ENCODE peak calls at places on chromosome 1, in ten cellular contexts. One of them, this sample, is unnamed.
A peak's percentile ranks its signal among the peaks of the same experiment; 100 is the strongest.

GRCh38 chr1:227790868-227791267 is 24.6 kb upstream of the PRSS38 start:
- DNase-seq in MCF 10A: no peak
- DNase-seq in GM12891: no peak
- DNase-seq in lung: peak; percentile 20
- DNase-seq in nephron progenitor cell: no peak
- DNase-seq in stimulated activated naive CD4-positive, alpha-beta T cell: no peak
- DNase-seq in putamen: no peak
- DNase-seq in mesothelial cell of epicardium: no peak
- DNase-seq in HCEC 1CT: no peak
- DNase-seq in transverse colon: no peak
- DNase-seq in this sample: no peak

GRCh38 chr1:46302091-46303037 is 1.1 kb downstream of the LRRC41 start:
- DNase-seq in MCF 10A: peak; percentile 46
- DNase-seq in GM12891: peak; percentile 78
- DNase-seq in lung: peak; percentile 43
- DNase-seq in nephron progenitor cell: peak; percentile 70
- DNase-seq in stimulated activated naive CD4-positive, alpha-beta T cell: peak; percentile 37
- DNase-seq in putamen: peak; percentile 37
- DNase-seq in mesothelial cell of epicardium: peak; percentile 72
- DNase-seq in HCEC 1CT: peak; percentile 48
- DNase-seq in transverse colon: peak; percentile 66
- DNase-seq in this sample: peak; percentile 64

GRCh38 chr1:91099746-91100621 is 78.1 kb upstream of the ZNF644 start:
- DNase-seq in MCF 10A: peak; percentile 5
- DNase-seq in GM12891: no peak
- DNase-seq in lung: no peak
- DNase-seq in nephron progenitor cell: no peak
- DNase-seq in stimulated activated naive CD4-positive, alpha-beta T cell: no peak
- DNase-seq in putamen: no peak
- DNase-seq in mesothelial cell of epicardium: no peak
- DNase-seq in HCEC 1CT: no peak
- DNase-seq in transverse colon: no peak
- DNase-seq in this sample: peak; percentile 24

GRCh38 chr1:240109920-240110685 is 18.4 kb downstream of the FMN2 start:
- DNase-seq in MCF 10A: peak; percentile 35
- DNase-seq in GM12891: no peak
- DNase-seq in lung: no peak
- DNase-seq in nephron progenitor cell: no peak
- DNase-seq in stimulated activated naive CD4-positive, alpha-beta T cell: no peak
- DNase-seq in putamen: peak; percentile 63
- DNase-seq in mesothelial cell of epicardium: no peak
- DNase-seq in HCEC 1CT: no peak
- DNase-seq in transverse colon: no peak
- DNase-seq in this sample: no peak

GRCh38 chr1:35656148-35656862 is 15.0 kb upstream of the PSMB2 start:
- DNase-seq in MCF 10A: no peak
- DNase-seq in GM12891: no peak
- DNase-seq in lung: no peak
- DNase-seq in nephron progenitor cell: no peak
- DNase-seq in stimulated activated naive CD4-positive, alpha-beta T cell: no peak
- DNase-seq in putamen: no peak
- DNase-seq in mesothelial cell of epicardium: no peak
- DNase-seq in HCEC 1CT: peak; percentile 82
- DNase-seq in transverse colon: no peak
- DNase-seq in this sample: no peak

GRCh38 chr1:12188115-12188514 is 21.3 kb downstream of the TNFRSF1B start:
- DNase-seq in MCF 10A: no peak
- DNase-seq in GM12891: no peak
- DNase-seq in lung: no peak
- DNase-seq in nephron progenitor cell: no peak
- DNase-seq in stimulated activated naive CD4-positive, alpha-beta T cell: no peak
- DNase-seq in putamen: no peak
- DNase-seq in mesothelial cell of epicardium: no peak
- DNase-seq in HCEC 1CT: peak; percentile 12
- DNase-seq in transverse colon: no peak
- DNase-seq in this sample: no peak

GRCh38 chr1:179121159-179121938 is 39.5 kb downstream of the TOR3A start:
- DNase-seq in MCF 10A: peak; percentile 76
- DNase-seq in GM12891: no peak
- DNase-seq in lung: no peak
- DNase-seq in nephron progenitor cell: no peak
- DNase-seq in stimulated activated naive CD4-positive, alpha-beta T cell: peak; percentile 5
- DNase-seq in putamen: peak; percentile 76
- DNase-seq in mesothelial cell of epicardium: no peak
- DNase-seq in HCEC 1CT: peak; percentile 48
- DNase-seq in transverse colon: peak; percentile 35
- DNase-seq in this sample: no peak

GRCh38 chr1:92484171-92484471 is 2.6 kb downstream of the GFI1 start:
- DNase-seq in MCF 10A: no peak
- DNase-seq in GM12891: no peak
- DNase-seq in lung: no peak
- DNase-seq in nephron progenitor cell: no peak
- DNase-seq in stimulated activated naive CD4-positive, alpha-beta T cell: no peak
- DNase-seq in putamen: no peak
- DNase-seq in mesothelial cell of epicardium: no peak
- DNase-seq in HCEC 1CT: no peak
- DNase-seq in transverse colon: no peak
- DNase-seq in this sample: no peak

GRCh38 chr1:104830534-104830933 is 1080.8 kb downstream of the AMY1C start:
- DNase-seq in MCF 10A: no peak
- DNase-seq in GM12891: no peak
- DNase-seq in lung: no peak
- DNase-seq in nephron progenitor cell: no peak
- DNase-seq in stimulated activated naive CD4-positive, alpha-beta T cell: no peak
- DNase-seq in putamen: no peak
- DNase-seq in mesothelial cell of epicardium: no peak
- DNase-seq in HCEC 1CT: no peak
- DNase-seq in transverse colon: no peak
- DNase-seq in this sample: no peak

GRCh38 chr1:219086956-219087469 is 86.7 kb upstream of the LYPLAL1 start:
- DNase-seq in MCF 10A: no peak
- DNase-seq in GM12891: no peak
- DNase-seq in lung: no peak
- DNase-seq in nephron progenitor cell: no peak
- DNase-seq in stimulated activated naive CD4-positive, alpha-beta T cell: no peak
- DNase-seq in putamen: no peak
- DNase-seq in mesothelial cell of epicardium: no peak
- DNase-seq in HCEC 1CT: peak; percentile 17
- DNase-seq in transverse colon: no peak
- DNase-seq in this sample: no peak

GRCh38 chr1:59156526-59157196 is 140.2 kb upstream of the FGGY start:
- DNase-seq in MCF 10A: peak; percentile 81
- DNase-seq in GM12891: no peak
- DNase-seq in lung: no peak
- DNase-seq in nephron progenitor cell: no peak
- DNase-seq in stimulated activated naive CD4-positive, alpha-beta T cell: no peak
- DNase-seq in putamen: no peak
- DNase-seq in mesothelial cell of epicardium: no peak
- DNase-seq in HCEC 1CT: no peak
- DNase-seq in transverse colon: no peak
- DNase-seq in this sample: no peak

GRCh38 chr1:8533907-8534306 is 216.0 kb downstream of the SLC45A1 start:
- DNase-seq in MCF 10A: no peak
- DNase-seq in GM12891: no peak
- DNase-seq in lung: no peak
- DNase-seq in nephron progenitor cell: no peak
- DNase-seq in stimulated activated naive CD4-positive, alpha-beta T cell: no peak
- DNase-seq in putamen: no peak
- DNase-seq in mesothelial cell of epicardium: no peak
- DNase-seq in HCEC 1CT: no peak
- DNase-seq in transverse colon: no peak
- DNase-seq in this sample: no peak

GRCh38 chr1:29210278-29211085 is 20.3 kb downstream of the MECR start:
- DNase-seq in MCF 10A: no peak
- DNase-seq in GM12891: no peak
- DNase-seq in lung: no peak
- DNase-seq in nephron progenitor cell: no peak
- DNase-seq in stimulated activated naive CD4-positive, alpha-beta T cell: no peak
- DNase-seq in putamen: no peak
- DNase-seq in mesothelial cell of epicardium: no peak
- DNase-seq in HCEC 1CT: peak; percentile 20
- DNase-seq in transverse colon: no peak
- DNase-seq in this sample: no peak

GRCh38 chr1:20093940-20094391 is 24.0 kb downstream of the PLA2G5 start:
- DNase-seq in MCF 10A: peak; percentile 36
- DNase-seq in GM12891: no peak
- DNase-seq in lung: peak; percentile 48
- DNase-seq in nephron progenitor cell: no peak
- DNase-seq in stimulated activated naive CD4-positive, alpha-beta T cell: no peak
- DNase-seq in putamen: no peak
- DNase-seq in mesothelial cell of epicardium: no peak
- DNase-seq in HCEC 1CT: no peak
- DNase-seq in transverse colon: no peak
- DNase-seq in this sample: no peak

GRCh38 chr1:175343945-175344344 is 151.4 kb upstream of the KIAA0040 start:
- DNase-seq in MCF 10A: no peak
- DNase-seq in GM12891: no peak
- DNase-seq in lung: no peak
- DNase-seq in nephron progenitor cell: no peak
- DNase-seq in stimulated activated naive CD4-positive, alpha-beta T cell: no peak
- DNase-seq in putamen: no peak
- DNase-seq in mesothelial cell of epicardium: no peak
- DNase-seq in HCEC 1CT: no peak
- DNase-seq in transverse colon: no peak
- DNase-seq in this sample: no peak

GRCh38 chr1:153771841-153772593 is 3.2 kb upstream of the SLC27A3 start:
- DNase-seq in MCF 10A: no peak
- DNase-seq in GM12891: no peak
- DNase-seq in lung: no peak
- DNase-seq in nephron progenitor cell: peak; percentile 76
- DNase-seq in stimulated activated naive CD4-positive, alpha-beta T cell: no peak
- DNase-seq in putamen: no peak
- DNase-seq in mesothelial cell of epicardium: peak; percentile 68
- DNase-seq in HCEC 1CT: no peak
- DNase-seq in transverse colon: no peak
- DNase-seq in this sample: no peak

GRCh38 chr1:20472860-20473711 is 12.9 kb downstream of the CAMK2N1 start:
- DNase-seq in MCF 10A: no peak
- DNase-seq in GM12891: no peak
- DNase-seq in lung: no peak
- DNase-seq in nephron progenitor cell: peak; percentile 83
- DNase-seq in stimulated activated naive CD4-positive, alpha-beta T cell: no peak
- DNase-seq in putamen: peak; percentile 79
- DNase-seq in mesothelial cell of epicardium: peak; percentile 58
- DNase-seq in HCEC 1CT: no peak
- DNase-seq in transverse colon: peak; percentile 56
- DNase-seq in this sample: no peak

GRCh38 chr1:5945445-5945844 is 46.8 kb downstream of the NPHP4 start:
- DNase-seq in MCF 10A: no peak
- DNase-seq in GM12891: no peak
- DNase-seq in lung: no peak
- DNase-seq in nephron progenitor cell: no peak
- DNase-seq in stimulated activated naive CD4-positive, alpha-beta T cell: no peak
- DNase-seq in putamen: no peak
- DNase-seq in mesothelial cell of epicardium: no peak
- DNase-seq in HCEC 1CT: no peak
- DNase-seq in transverse colon: no peak
- DNase-seq in this sample: no peak

GRCh38 chr1:192986110-192986747 is 72.9 kb downstream of the UCHL5 start:
- DNase-seq in MCF 10A: no peak
- DNase-seq in GM12891: no peak
- DNase-seq in lung: no peak
- DNase-seq in nephron progenitor cell: no peak
- DNase-seq in stimulated activated naive CD4-positive, alpha-beta T cell: no peak
- DNase-seq in putamen: no peak
- DNase-seq in mesothelial cell of epicardium: no peak
- DNase-seq in HCEC 1CT: peak; percentile 9
- DNase-seq in transverse colon: no peak
- DNase-seq in this sample: no peak

GRCh38 chr1:110336300-110337039 is 2.7 kb upstream of the RBM15 start:
- DNase-seq in MCF 10A: no peak
- DNase-seq in GM12891: no peak
- DNase-seq in lung: no peak
- DNase-seq in nephron progenitor cell: no peak
- DNase-seq in stimulated activated naive CD4-positive, alpha-beta T cell: no peak
- DNase-seq in putamen: no peak
- DNase-seq in mesothelial cell of epicardium: no peak
- DNase-seq in HCEC 1CT: no peak
- DNase-seq in transverse colon: peak; percentile 27
- DNase-seq in this sample: no peak

GRCh38 chr1:165829888-165830287 is 2.5 kb downstream of the UCK2 start:
- DNase-seq in MCF 10A: no peak
- DNase-seq in GM12891: no peak
- DNase-seq in lung: no peak
- DNase-seq in nephron progenitor cell: no peak
- DNase-seq in stimulated activated naive CD4-positive, alpha-beta T cell: no peak
- DNase-seq in putamen: no peak
- DNase-seq in mesothelial cell of epicardium: no peak
- DNase-seq in HCEC 1CT: no peak
- DNase-seq in transverse colon: no peak
- DNase-seq in this sample: no peak

GRCh38 chr1:243882276-243882675 is 32.2 kb upstream of the AKT3 start:
- DNase-seq in MCF 10A: peak; percentile 50
- DNase-seq in GM12891: no peak
- DNase-seq in lung: no peak
- DNase-seq in nephron progenitor cell: no peak
- DNase-seq in stimulated activated naive CD4-positive, alpha-beta T cell: no peak
- DNase-seq in putamen: no peak
- DNase-seq in mesothelial cell of epicardium: no peak
- DNase-seq in HCEC 1CT: peak; percentile 48
- DNase-seq in transverse colon: no peak
- DNase-seq in this sample: no peak

GRCh38 chr1:34013136-34013535 is 149.3 kb downstream of the HMGB4 start:
- DNase-seq in MCF 10A: no peak
- DNase-seq in GM12891: no peak
- DNase-seq in lung: no peak
- DNase-seq in nephron progenitor cell: no peak
- DNase-seq in stimulated activated naive CD4-positive, alpha-beta T cell: no peak
- DNase-seq in putamen: no peak
- DNase-seq in mesothelial cell of epicardium: no peak
- DNase-seq in HCEC 1CT: no peak
- DNase-seq in transverse colon: no peak
- DNase-seq in this sample: no peak

GRCh38 chr1:98706173-98706848 is 44.8 kb downstream of the SNX7 start:
- DNase-seq in MCF 10A: no peak
- DNase-seq in GM12891: no peak
- DNase-seq in lung: no peak
- DNase-seq in nephron progenitor cell: no peak
- DNase-seq in stimulated activated naive CD4-positive, alpha-beta T cell: no peak
- DNase-seq in putamen: no peak
- DNase-seq in mesothelial cell of epicardium: no peak
- DNase-seq in HCEC 1CT: no peak
- DNase-seq in transverse colon: no peak
- DNase-seq in this sample: no peak

GRCh38 chr1:228868731-228869024 is 133.4 kb downstream of the RHOU start:
- DNase-seq in MCF 10A: no peak
- DNase-seq in GM12891: no peak
- DNase-seq in lung: no peak
- DNase-seq in nephron progenitor cell: no peak
- DNase-seq in stimulated activated naive CD4-positive, alpha-beta T cell: no peak
- DNase-seq in putamen: no peak
- DNase-seq in mesothelial cell of epicardium: no peak
- DNase-seq in HCEC 1CT: no peak
- DNase-seq in transverse colon: no peak
- DNase-seq in this sample: no peak

GRCh38 chr1:212118167-212118871 is 82.8 kb downstream of the DTL start:
- DNase-seq in MCF 10A: peak; percentile 91
- DNase-seq in GM12891: no peak
- DNase-seq in lung: peak; percentile 38
- DNase-seq in nephron progenitor cell: no peak
- DNase-seq in stimulated activated naive CD4-positive, alpha-beta T cell: no peak
- DNase-seq in putamen: no peak
- DNase-seq in mesothelial cell of epicardium: no peak
- DNase-seq in HCEC 1CT: no peak
- DNase-seq in transverse colon: no peak
- DNase-seq in this sample: no peak

GRCh38 chr1:64052777-64053176 is 150.6 kb upstream of the UBE2U start:
- DNase-seq in MCF 10A: no peak
- DNase-seq in GM12891: no peak
- DNase-seq in lung: no peak
- DNase-seq in nephron progenitor cell: no peak
- DNase-seq in stimulated activated naive CD4-positive, alpha-beta T cell: no peak
- DNase-seq in putamen: no peak
- DNase-seq in mesothelial cell of epicardium: no peak
- DNase-seq in HCEC 1CT: no peak
- DNase-seq in transverse colon: no peak
- DNase-seq in this sample: no peak

This sample was measured in CD8-positive, alpha-beta T cell.